ENCODE peak calls at places on chromosome 7, in five cellular contexts. G is SK-N-SH, X is HepG2, I is GM12878, S is H1. U is an unnamed sample.

GRCh38 chr7:8435120-8435519 is 1.7 kb downstream of the NXPH1 start:
- DNase-seq in G (no peak), X (no peak), I (no peak), S (peak; percentile 74), U (no peak)

GRCh38 chr7:82605247-82605864 is 161.8 kb upstream of the CACNA2D1 start:
- DNase-seq in G (peak; percentile 65), X (peak; percentile 6), I (no peak), S (no peak), U (peak; percentile 43)

GRCh38 chr7:31948041-31948440 is 122.2 kb downstream of the PDE1C start:
- DNase-seq in G (no peak), X (peak; percentile 70), I (no peak), S (no peak), U (no peak)

GRCh38 chr7:90173127-90173844 is 19.0 kb downstream of the STEAP1 start:
- DNase-seq in G (no peak), X (peak; percentile 77), I (peak; percentile 64), S (no peak), U (no peak)

GRCh38 chr7:73893342-73894101 is 32.6 kb downstream of the TMEM270 start:
- DNase-seq in G (no peak), X (no peak), I (no peak), S (no peak), U (no peak)

GRCh38 chr7:158031820-158032424 is 555.7 kb downstream of the PTPRN2 start:
- DNase-seq in G (peak; percentile 59), X (no peak), I (no peak), S (no peak), U (no peak)

GRCh38 chr7:18420758-18421157 is 74.8 kb upstream of the HDAC9 start:
- DNase-seq in G (no peak), X (no peak), I (no peak), S (no peak), U (no peak)

GRCh38 chr7:114085592-114086490 is 167.0 kb upstream of the PPP1R3A start:
- DNase-seq in G (peak; percentile 58), X (no peak), I (no peak), S (no peak), U (no peak)

GRCh38 chr7:141071260-141071854 is 2.5 kb upstream of the TMEM178B start:
- DNase-seq in G (peak; percentile 91), X (peak; percentile 7), I (no peak), S (peak; percentile 86), U (peak; percentile 58)

GRCh38 chr7:134477954-134478353 is 19.1 kb upstream of the AKR1B1 start:
- DNase-seq in G (no peak), X (no peak), I (no peak), S (no peak), U (no peak)

GRCh38 chr7:143085109-143085508 is 33.0 kb downstream of the OR6V1 start:
- DNase-seq in G (no peak), X (no peak), I (no peak), S (no peak), U (no peak)

GRCh38 chr7:1428941-1429444 is 30.3 kb downstream of the MICALL2 start:
- DNase-seq in G (no peak), X (peak; percentile 41), I (no peak), S (no peak), U (peak; percentile 41)

GRCh38 chr7:108284349-108285017 is 154.3 kb upstream of the LAMB4 start:
- DNase-seq in G (no peak), X (no peak), I (no peak), S (no peak), U (no peak)

GRCh38 chr7:103065666-103066065 is 8.9 kb downstream of the FBXL13 start:
- DNase-seq in G (peak; percentile 65), X (peak; percentile 45), I (no peak), S (peak; percentile 70), U (peak; percentile 53)

GRCh38 chr7:81299272-81299671 is 380.4 kb upstream of the SEMA3C start:
- DNase-seq in G (no peak), X (no peak), I (no peak), S (no peak), U (no peak)

GRCh38 chr7:4774804-4775280 is 581 bp upstream of the AP5Z1 start:
- DNase-seq in G (peak; percentile 72), X (peak; percentile 48), I (no peak), S (no peak), U (peak; percentile 50)

GRCh38 chr7:37921340-37921805 is 933 bp downstream of the EPDR1 start:
- DNase-seq in G (peak; percentile 80), X (peak; percentile 60), I (no peak), S (no peak), U (peak; percentile 77)

GRCh38 chr7:135200824-135201331 is 10.4 kb downstream of the WDR91 start:
- DNase-seq in G (no peak), X (no peak), I (no peak), S (no peak), U (no peak)

GRCh38 chr7:94941844-94942632 is 34.6 kb downstream of the PPP1R9A start:
- DNase-seq in G (no peak), X (no peak), I (no peak), S (no peak), U (no peak)

GRCh38 chr7:147916573-147916972 is 674.0 kb upstream of the C7orf33 start:
- DNase-seq in G (no peak), X (no peak), I (no peak), S (no peak), U (no peak)

GRCh38 chr7:115731796-115732471 is 298.6 kb downstream of the TFEC start:
- DNase-seq in G (no peak), X (no peak), I (no peak), S (no peak), U (no peak)
- TF ChIP-seq JUND in G (no peak), X (no peak), I (no peak), S (no peak), U (no peak)

GRCh38 chr7:104655592-104655991 is 327.2 kb downstream of the LHFPL3 start:
- DNase-seq in G (no peak), X (no peak), I (no peak), S (no peak), U (no peak)
- TF ChIP-seq CHD2 in G (no peak), X (no peak), I (no peak), S (no peak), U (no peak)

GRCh38 chr7:22357311-22358175 is 589 bp upstream of the RAPGEF5 start:
- DNase-seq in G (no peak), X (peak; percentile 84), I (no peak), S (peak; percentile 61), U (no peak)
- TF ChIP-seq JUND in G (no peak), X (peak; percentile 35), I (no peak), S (no peak), U (no peak)

GRCh38 chr7:131616487-131616886 is 60.1 kb upstream of the PODXL start:
- DNase-seq in G (no peak), X (no peak), I (no peak), S (no peak), U (no peak)

GRCh38 chr7:131620673-131621609 is 64.5 kb upstream of the PODXL start:
- DNase-seq in G (no peak), X (no peak), I (no peak), S (no peak), U (no peak)

GRCh38 chr7:131618391-131618790 is 62.0 kb upstream of the PODXL start:
- DNase-seq in G (no peak), X (no peak), I (no peak), S (no peak), U (no peak)

GRCh38 chr7:131621652-131622051 is 65.2 kb upstream of the PODXL start:
- DNase-seq in G (peak; percentile 90), X (no peak), I (no peak), S (no peak), U (no peak)

GRCh38 chr7:131619336-131620305 is 63.2 kb upstream of the PODXL start:
- DNase-seq in G (no peak), X (no peak), I (no peak), S (no peak), U (no peak)
- TF ChIP-seq CHD2 in G (no peak), X (no peak), I (no peak), S (no peak), U (no peak)

U was measured in K562.